ENCODE peak calls at places on chromosomes 2 and 18, in seven cellular contexts. O is psoas muscle; G is HFF-Myc; B is A549; L is brain microvascular endothelial cell; U is fibroblast of mammary gland; S is effector memory CD4-positive, alpha-beta T cell. F is an unnamed sample.

GRCh38 chr2:113158884-113159553 is 14.8 kb upstream of the PSD4 start:
- DNase-seq in O (no peak), L (no peak), S (no peak), B (no peak), G (no peak), U (peak), F (peak)

GRCh38 chr2:186422226-186422625 is 63.8 kb upstream of the ZC3H15 start:
- DNase-seq in S (no peak), G (peak), L (peak), U (peak), B (no peak), O (peak), F (no peak)

GRCh38 chr2:174172802-174173355 is 75.5 kb downstream of the OLA1 start:
- DNase-seq in S (no peak), G (no peak), U (no peak), O (no peak), B (no peak), L (no peak), F (no peak)

GRCh38 chr2:200814276-200814815 is 2.6 kb downstream of the BZW1 start:
- DNase-seq in S (no peak), U (no peak), O (no peak), L (no peak), B (no peak), G (no peak), F (no peak)

GRCh38 chr2:235078914-235079472 is 127.2 kb downstream of the SH3BP4 start:
- DNase-seq in G (no peak), O (no peak), L (no peak), S (no peak), U (no peak), B (no peak), F (no peak)

GRCh38 chr2:167294031-167294774 is 405.9 kb downstream of the XIRP2 start:
- DNase-seq in B (no peak), S (no peak), O (peak), G (no peak), L (peak), U (peak), F (peak)

GRCh38 chr2:241031436-241032165 is 33.2 kb downstream of the SNED1 start:
- DNase-seq in O (no peak), B (no peak), L (no peak), U (no peak), S (no peak), G (no peak), F (no peak)

GRCh38 chr2:57869763-57870344 is 176.8 kb upstream of the VRK2 start:
- DNase-seq in B (no peak), G (no peak), L (no peak), U (no peak), S (no peak), O (no peak), F (peak)

GRCh38 chr2:23684540-23685176 is 242.3 kb downstream of the ATAD2B start:
- DNase-seq in L (no peak), U (no peak), G (no peak), S (no peak), B (no peak), O (no peak), F (peak)

GRCh38 chr2:70608373-70608772 is 54.7 kb upstream of the TGFA start:
- DNase-seq in U (no peak), L (no peak), S (no peak), O (no peak), G (no peak), B (peak), F (no peak)

GRCh38 chr2:169877406-169877805 is 50.2 kb downstream of the UBR3 start:
- DNase-seq in B (no peak), O (no peak), L (no peak), U (peak), G (no peak), S (no peak), F (no peak)

GRCh38 chr2:233852056-233852455 is 2.3 kb downstream of the HJURP start:
- DNase-seq in U (no peak), O (no peak), S (no peak), L (no peak), B (no peak), G (no peak), F (no peak)
- H3K4me3 ChIP-seq in U (peak), O (no peak), S (no peak), L (peak), B (peak), G (peak), F (no peak)

DNA sequence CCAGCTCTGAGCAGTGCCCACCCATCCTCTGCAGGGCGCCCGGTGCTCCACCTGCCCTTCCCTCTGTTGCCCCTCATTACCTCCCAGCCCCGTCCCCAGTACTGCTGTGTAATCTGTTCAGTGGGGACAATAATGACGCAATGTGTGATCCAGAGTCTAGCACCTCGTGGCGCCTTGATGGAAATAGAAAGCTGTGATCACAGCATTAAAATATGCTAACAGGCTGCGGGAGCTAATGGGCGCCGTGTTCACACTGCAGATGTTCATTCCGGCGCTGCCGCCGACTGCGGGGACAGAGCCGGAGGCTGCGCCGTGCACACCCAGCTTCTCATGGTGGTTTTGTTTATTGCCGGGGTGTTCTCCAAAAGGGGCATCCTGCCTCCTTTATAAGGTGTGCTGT is 235.2 kb downstream of the LDLRAD4 start:
- DNase-seq in B (no peak), O (no peak), G (no peak), U (no peak), L (no peak), S (no peak), F (no peak)
- H3K4me3 ChIP-seq in B (no peak), O (no peak), G (no peak), U (no peak), L (no peak), S (no peak), F (no peak)

GRCh38 chr2:25980951-25981350 is 1.3 kb downstream of the KIF3C start:
- DNase-seq in L (no peak), G (no peak), O (no peak), S (no peak), U (no peak), B (no peak), F (peak)

GRCh38 chr2:25982273-25982967 is at the start of gene KIF3C:
- DNase-seq in B (peak), S (peak), L (peak), O (peak), U (peak), G (no peak), F (peak)

GRCh38 chr2:25981596-25982272 is 563 bp downstream of the KIF3C start:
- DNase-seq in S (no peak), B (no peak), L (no peak), U (no peak), G (no peak), O (peak), F (peak)

GRCh38 chr2:25983735-25984134 is 1.4 kb upstream of the KIF3C start:
- DNase-seq in L (no peak), B (no peak), O (no peak), U (no peak), S (no peak), G (no peak), F (no peak)

DNA sequence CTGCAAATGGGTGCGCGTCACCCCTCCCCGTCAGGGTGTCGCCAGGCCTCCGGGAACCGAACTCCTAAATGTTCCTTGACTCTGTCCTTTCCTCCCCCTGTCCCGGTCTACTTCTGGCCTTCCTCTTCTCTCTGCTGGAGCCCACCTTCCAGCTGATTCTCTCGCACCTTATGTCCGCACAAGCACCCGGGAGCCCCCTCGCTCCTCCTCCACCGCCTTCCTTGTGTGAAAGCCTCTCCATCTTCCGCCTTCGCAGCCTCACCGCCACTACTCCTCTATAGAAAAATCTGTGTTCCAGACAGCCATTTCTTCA is 627 bp upstream of the KIF3C start:
- DNase-seq in B (no peak), L (no peak), G (no peak), S (no peak), O (no peak), U (no peak), F (no peak)
- H3K4me3 ChIP-seq in B (peak), L (peak), G (peak), S (peak), O (peak), U (peak), F (peak)

GRCh38 chr18:12776821-12777471 is 74.1 kb downstream of the PSMG2 start:
- DNase-seq in S (no peak), O (no peak), L (no peak), G (no peak), U (no peak), B (no peak), F (no peak)
- H3K4me3 ChIP-seq in S (no peak), O (no peak), L (peak), G (peak), U (peak), B (no peak), F (no peak)

GRCh38 chr2:72094701-72095100 is 53.0 kb downstream of the CYP26B1 start:
- DNase-seq in L (no peak), B (no peak), O (no peak), G (no peak), U (no peak), S (no peak), F (no peak)
- H3K4me3 ChIP-seq in L (no peak), B (no peak), O (no peak), G (no peak), U (no peak), S (no peak), F (no peak)

F was measured in kidney.